ENCODE peak calls at places on chromosomes 2 and 18, in five cellular contexts. R, P, V, I and Z are unnamed samples.
A peak's percentile ranks its signal among the peaks of the same experiment; 100 is the strongest.

GRCh38 chr18:52536039-52536438 is 196.0 kb downstream of the DCC start:
- DNase-seq in R (no peak), P (no peak), V (no peak), I (no peak), Z (peak; percentile 41)

GRCh38 chr2:172082105-172082943 is 3.0 kb upstream of the DLX1 start:
- DNase-seq in R (no peak), P (no peak), V (no peak), I (no peak), Z (peak; percentile 41)

GRCh38 chr2:118864207-118864606 is 16.8 kb upstream of the EN1 start:
- DNase-seq in R (no peak), P (no peak), V (no peak), I (no peak), Z (no peak)

GRCh38 chr2:238108423-238109201 is 8.5 kb downstream of the ESPNL start:
- DNase-seq in R (no peak), P (no peak), V (no peak), I (peak; percentile 33), Z (peak; percentile 61)

GRCh38 chr18:49274188-49274714 is 186.2 kb downstream of the DYM start:
- DNase-seq in R (no peak), P (no peak), V (no peak), I (no peak), Z (peak; percentile 8)

GRCh38 chr2:23533014-23533730 is 148.2 kb downstream of the KLHL29 start:
- DNase-seq in R (no peak), P (no peak), V (no peak), I (no peak), Z (no peak)

GRCh38 chr2:46239175-46239846 is 57.9 kb upstream of the EPAS1 start:
- DNase-seq in R (no peak), P (no peak), V (no peak), I (no peak), Z (no peak)

GRCh38 chr2:102027036-102027702 is 35.4 kb downstream of the IL1R2 start:
- DNase-seq in R (no peak), P (no peak), V (peak; percentile 31), I (no peak), Z (no peak)

GRCh38 chr2:40955635-40956034 is 503.7 kb upstream of the SLC8A1 start:
- DNase-seq in R (no peak), P (no peak), V (peak; percentile 44), I (no peak), Z (no peak)

GRCh38 chr2:166805753-166806152 is 82.5 kb upstream of the XIRP2 start:
- DNase-seq in R (no peak), P (peak; percentile 24), V (no peak), I (no peak), Z (no peak)

GRCh38 chr18:22609642-22610041 is 191.9 kb upstream of the CTAGE1 start:
- DNase-seq in R (peak; percentile 27), P (peak; percentile 16), V (peak; percentile 82), I (peak; percentile 15), Z (no peak)

GRCh38 chr2:7169631-7170030 is 252.4 kb downstream of the RNF144A start:
- DNase-seq in R (no peak), P (no peak), V (no peak), I (no peak), Z (no peak)
- TF ChIP-seq MYC in R (no peak), P (no peak), V (no peak), I (no peak), Z (no peak)

GRCh38 chr2:7861910-7862702 is 819.8 kb upstream of the ID2 start:
- DNase-seq in R (no peak), P (no peak), V (no peak), I (no peak), Z (no peak)

GRCh38 chr2:7860693-7861092 is 821.2 kb upstream of the ID2 start:
- DNase-seq in R (no peak), P (no peak), V (no peak), I (no peak), Z (no peak)

GRCh38 chr2:7857904-7858303 is 824.0 kb upstream of the ID2 start:
- DNase-seq in R (no peak), P (no peak), V (no peak), I (no peak), Z (no peak)
- TF ChIP-seq MYC in R (no peak), P (no peak), V (no peak), I (no peak), Z (no peak)

DNA sequence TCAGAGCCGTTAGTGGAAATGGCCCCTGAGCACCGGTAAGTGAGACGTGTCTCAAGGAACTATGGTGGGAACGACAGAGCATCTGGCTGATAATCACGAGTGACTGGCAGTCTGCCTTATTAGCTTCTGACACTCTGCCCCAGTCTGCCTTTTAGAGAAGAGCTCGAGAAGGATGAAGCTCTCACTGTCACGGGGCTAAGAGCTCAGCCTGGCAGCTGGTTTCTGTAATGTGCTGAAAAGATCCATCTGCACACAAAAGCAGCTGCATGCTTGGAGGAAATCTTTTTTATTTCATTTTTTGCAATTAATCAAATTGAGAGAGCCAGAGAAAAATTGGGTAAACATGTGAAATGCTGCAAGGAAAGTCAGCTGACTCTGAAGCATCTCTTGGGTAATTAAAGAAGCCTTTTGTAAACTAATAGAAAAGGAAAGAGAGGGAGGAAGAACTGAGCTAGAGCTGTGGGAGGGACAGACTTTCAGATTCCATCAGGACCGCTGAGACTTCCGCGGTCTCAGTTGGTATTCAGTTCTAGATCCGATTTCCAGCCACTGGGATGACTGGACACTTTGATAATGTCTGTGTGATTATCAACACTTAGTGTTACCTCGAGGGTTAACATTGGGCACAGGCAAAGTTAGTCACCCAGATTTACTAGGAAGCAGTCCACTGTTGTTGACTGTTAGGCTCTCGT is 24.4 kb downstream of the MBP start:
- DNase-seq in R (no peak), P (no peak), V (no peak), I (no peak), Z (peak; percentile 35)
- TF ChIP-seq MYC in R (no peak), P (no peak), V (no peak), I (no peak), Z (no peak)

DNA sequence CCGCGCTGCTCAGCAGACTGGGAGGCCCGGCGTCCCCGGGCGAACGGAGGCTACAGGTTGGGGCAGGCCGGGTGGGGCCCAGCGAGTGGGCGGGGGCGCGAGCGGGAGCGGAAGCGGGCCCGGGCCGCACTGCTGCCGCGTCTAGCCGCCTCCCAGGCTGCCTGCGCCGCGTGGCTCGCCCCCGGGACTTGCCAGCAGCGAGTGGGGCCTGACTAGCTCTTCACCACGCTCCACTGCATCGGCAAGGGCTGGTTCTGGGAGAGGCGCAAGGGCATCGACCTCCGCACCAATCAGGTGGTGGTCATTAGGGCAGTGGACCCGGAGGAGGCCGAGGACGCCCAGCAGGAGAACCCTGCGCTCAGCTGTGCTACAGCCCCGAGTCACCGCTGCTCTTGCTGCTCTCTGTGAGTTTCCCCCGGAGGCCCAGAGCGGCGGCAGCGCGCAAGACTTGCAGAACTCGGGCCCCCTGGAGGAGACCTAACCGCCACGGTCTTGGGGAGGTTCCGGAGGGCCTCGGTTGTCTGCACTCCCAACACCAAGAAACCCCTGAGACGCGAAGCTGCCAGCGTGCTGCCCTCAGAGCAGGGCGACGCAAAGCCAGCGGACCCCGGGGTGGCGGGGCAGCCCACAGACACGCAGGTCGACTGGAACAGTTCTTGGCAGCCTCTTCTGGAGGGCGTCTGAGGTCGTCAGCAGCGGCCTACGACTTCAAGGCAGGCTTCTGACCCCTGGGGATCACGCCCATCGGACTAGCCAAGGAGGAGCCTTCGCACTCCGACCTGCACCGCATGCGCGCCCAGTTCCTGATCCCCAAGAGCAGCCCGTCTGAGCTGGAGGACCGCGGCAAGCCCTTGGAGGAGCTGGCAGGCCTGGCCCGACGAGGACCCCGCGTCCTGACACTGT is 27.2 kb upstream of the PTPN2 start:
- DNase-seq in R (no peak), P (no peak), V (peak; percentile 17), I (no peak), Z (no peak)
- TF ChIP-seq MYC in R (no peak), P (no peak), V (no peak), I (no peak), Z (no peak)

DNA sequence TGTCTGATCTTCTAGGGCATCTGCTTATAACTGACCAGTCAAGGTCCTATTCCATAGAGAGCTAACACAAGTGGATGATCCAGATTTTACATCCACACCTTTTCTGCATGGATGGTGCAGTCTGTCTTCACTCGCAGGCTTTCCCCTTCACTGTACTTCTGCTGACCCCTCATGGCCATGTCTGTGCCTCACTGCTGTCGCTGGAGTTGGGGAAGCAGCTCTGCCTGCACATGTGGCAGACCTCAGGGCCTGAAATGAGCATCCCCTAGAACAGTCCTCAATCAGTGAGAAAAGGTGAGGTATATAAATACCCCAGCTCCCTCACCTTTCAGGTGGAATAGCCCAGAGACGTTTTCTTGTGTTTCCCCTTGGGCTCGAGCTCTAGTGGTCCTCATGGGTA is 233.8 kb downstream of the ANKRD36B start:
- DNase-seq in R (no peak), P (no peak), V (no peak), I (no peak), Z (peak; percentile 8)
- TF ChIP-seq MYC in R (no peak), P (no peak), V (no peak), I (no peak), Z (no peak)

GRCh38 chr18:65751145-65752085 is 603 bp downstream of the CDH7 start:
- DNase-seq in R (no peak), P (no peak), V (no peak), I (no peak), Z (no peak)

GRCh38 chr18:65748321-65748720 is 2.5 kb upstream of the CDH7 start:
- DNase-seq in R (no peak), P (no peak), V (no peak), I (no peak), Z (no peak)

GRCh38 chr18:65752625-65753325 is 2.0 kb downstream of the CDH7 start:
- DNase-seq in R (no peak), P (no peak), V (no peak), I (no peak), Z (no peak)

GRCh38 chr18:65749881-65750280 is 931 bp upstream of the CDH7 start:
- DNase-seq in R (no peak), P (no peak), V (no peak), I (no peak), Z (no peak)

GRCh38 chr18:65750421-65751144 is at the start of gene CDH7:
- DNase-seq in R (no peak), P (no peak), V (no peak), I (no peak), Z (no peak)
- TF ChIP-seq MYC in R (no peak), P (no peak), V (no peak), I (no peak), Z (no peak)

GRCh38 chr2:98027955-98028593 is 32.3 kb upstream of the TMEM131 start:
- DNase-seq in R (no peak), P (no peak), V (no peak), I (no peak), Z (no peak)
- TF ChIP-seq MYC in R (no peak), P (no peak), V (no peak), I (no peak), Z (no peak)

DNA sequence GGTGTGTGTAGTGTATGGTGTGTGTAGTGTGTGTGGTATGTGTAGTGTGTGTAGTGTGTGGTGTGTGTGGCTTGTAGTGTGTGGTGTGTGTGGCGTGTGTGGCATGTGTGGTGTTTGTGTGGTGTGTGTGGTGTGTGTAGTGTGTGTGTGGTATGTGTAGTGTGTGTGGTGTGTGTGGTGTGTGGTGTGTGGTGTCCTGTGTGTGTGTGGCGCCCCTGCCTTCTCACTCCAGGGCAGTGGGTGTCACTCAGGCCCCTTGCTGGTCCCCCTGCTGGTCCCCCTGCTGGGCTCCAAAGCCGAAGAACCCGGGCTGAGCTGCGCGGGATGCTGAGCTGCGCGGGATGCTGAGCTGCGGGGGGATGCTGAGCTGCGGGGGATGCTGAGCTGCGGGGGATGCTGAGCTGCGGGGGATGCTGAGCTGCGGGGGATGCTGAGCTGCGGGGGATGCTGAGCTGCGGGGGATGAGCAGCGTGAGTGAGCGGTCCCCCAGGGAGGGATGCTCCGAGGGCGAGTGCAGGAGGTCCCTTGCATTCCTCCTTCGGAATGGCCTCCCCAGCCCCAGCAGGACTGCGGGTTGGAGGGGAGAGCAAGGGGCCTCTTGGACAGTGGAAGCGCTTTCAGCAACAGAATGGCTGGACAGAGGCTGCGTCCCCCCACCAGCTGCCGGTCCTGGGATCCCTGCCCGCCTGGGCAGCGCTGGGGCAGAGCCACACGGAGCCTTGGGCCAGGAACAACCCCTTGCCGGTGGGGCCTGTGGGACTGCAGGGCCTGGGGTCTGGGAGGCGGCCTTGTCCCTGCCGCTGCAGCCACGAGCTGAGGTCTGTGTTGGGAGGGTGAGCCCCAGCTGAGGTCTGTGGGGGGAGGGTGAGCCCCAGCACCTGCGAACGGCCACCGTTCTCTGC is 3.3 kb upstream of the RTP5 start:
- DNase-seq in R (peak; percentile 55), P (no peak), V (peak; percentile 17), I (no peak), Z (peak; percentile 46)
- TF ChIP-seq MYC in R (no peak), P (no peak), V (no peak), I (no peak), Z (no peak)